ENCODE peak calls at places on chromosomes 12 and 14, in four cellular contexts. One of them, this sample, is unnamed.

GRCh38 chr14:61564623-61565091 is 130.7 kb upstream of the HIF1A start:
- DNase-seq in foreskin keratinocyte: peak
- DNase-seq in nephron progenitor cell: peak
- DNase-seq in retinal pigment epithelial cell: peak
- DNase-seq in this sample: no peak

GRCh38 chr12:111446631-111447570 is 41.2 kb downstream of the SH2B3 start:
- DNase-seq in retinal pigment epithelial cell: no peak
- DNase-seq in nephron progenitor cell: no peak
- DNase-seq in foreskin keratinocyte: no peak
- DNase-seq in this sample: peak

GRCh38 chr12:68967036-68967435 is 34.1 kb upstream of the CPM start:
- DNase-seq in foreskin keratinocyte: no peak
- DNase-seq in nephron progenitor cell: no peak
- DNase-seq in retinal pigment epithelial cell: no peak
- DNase-seq in this sample: no peak

GRCh38 chr12:121632069-121632970 is 6.0 kb downstream of the ORAI1 start:
- DNase-seq in retinal pigment epithelial cell: no peak
- DNase-seq in nephron progenitor cell: no peak
- DNase-seq in foreskin keratinocyte: no peak
- DNase-seq in this sample: no peak

GRCh38 chr12:93967454-93967853 is 180.9 kb upstream of the PLXNC1 start:
- DNase-seq in foreskin keratinocyte: no peak
- DNase-seq in retinal pigment epithelial cell: no peak
- DNase-seq in nephron progenitor cell: no peak
- DNase-seq in this sample: no peak

GRCh38 chr12:5242440-5242839 is 189.5 kb upstream of the NTF3 start:
- DNase-seq in foreskin keratinocyte: no peak
- DNase-seq in retinal pigment epithelial cell: no peak
- DNase-seq in nephron progenitor cell: no peak
- DNase-seq in this sample: no peak

GRCh38 chr12:49138587-49138986 is 7.4 kb upstream of the TUBA1B start:
- DNase-seq in nephron progenitor cell: no peak
- DNase-seq in retinal pigment epithelial cell: no peak
- DNase-seq in foreskin keratinocyte: no peak
- DNase-seq in this sample: no peak

GRCh38 chr12:128474916-128475315 is 207.9 kb downstream of the TMEM132C start:
- DNase-seq in foreskin keratinocyte: no peak
- DNase-seq in retinal pigment epithelial cell: no peak
- DNase-seq in nephron progenitor cell: no peak
- DNase-seq in this sample: no peak

GRCh38 chr14:75132374-75133086 is 5.7 kb upstream of the NEK9 start:
- DNase-seq in foreskin keratinocyte: peak
- DNase-seq in nephron progenitor cell: peak
- DNase-seq in retinal pigment epithelial cell: peak
- DNase-seq in this sample: peak

GRCh38 chr12:86658303-86658702 is 402.1 kb upstream of the MGAT4C start:
- DNase-seq in nephron progenitor cell: no peak
- DNase-seq in foreskin keratinocyte: no peak
- DNase-seq in retinal pigment epithelial cell: no peak
- DNase-seq in this sample: no peak

GRCh38 chr14:34755215-34755614 is 40.8 kb upstream of the CFL2 start:
- DNase-seq in nephron progenitor cell: no peak
- DNase-seq in retinal pigment epithelial cell: no peak
- DNase-seq in foreskin keratinocyte: no peak
- DNase-seq in this sample: no peak

GRCh38 chr12:64528616-64529015 is 76.7 kb downstream of the TBK1 start:
- DNase-seq in nephron progenitor cell: no peak
- DNase-seq in foreskin keratinocyte: no peak
- DNase-seq in retinal pigment epithelial cell: no peak
- DNase-seq in this sample: no peak

GRCh38 chr12:76782440-76782996 is 18.6 kb downstream of the ZDHHC17 start:
- DNase-seq in nephron progenitor cell: no peak
- DNase-seq in retinal pigment epithelial cell: no peak
- DNase-seq in foreskin keratinocyte: no peak
- DNase-seq in this sample: no peak

GRCh38 chr12:50949801-50950302 is 2.5 kb upstream of the HIGD1C start:
- DNase-seq in foreskin keratinocyte: no peak
- DNase-seq in nephron progenitor cell: no peak
- DNase-seq in retinal pigment epithelial cell: no peak
- DNase-seq in this sample: no peak

GRCh38 chr14:96624661-96625435 is 122.7 kb downstream of the PAPOLA start:
- DNase-seq in retinal pigment epithelial cell: no peak
- DNase-seq in foreskin keratinocyte: no peak
- DNase-seq in nephron progenitor cell: peak
- DNase-seq in this sample: no peak

GRCh38 chr12:34400986-34401658 is 378.8 kb downstream of the ALG10 start:
- DNase-seq in retinal pigment epithelial cell: no peak
- DNase-seq in foreskin keratinocyte: no peak
- DNase-seq in nephron progenitor cell: no peak
- DNase-seq in this sample: peak

GRCh38 chr12:94304566-94305061 is 155.1 kb downstream of the CEP83 start:
- DNase-seq in nephron progenitor cell: no peak
- DNase-seq in retinal pigment epithelial cell: peak
- DNase-seq in foreskin keratinocyte: no peak
- DNase-seq in this sample: no peak

GRCh38 chr14:21258194-21258888 is 10.9 kb downstream of the HNRNPC start:
- DNase-seq in nephron progenitor cell: no peak
- DNase-seq in foreskin keratinocyte: no peak
- DNase-seq in retinal pigment epithelial cell: no peak
- DNase-seq in this sample: no peak

DNA sequence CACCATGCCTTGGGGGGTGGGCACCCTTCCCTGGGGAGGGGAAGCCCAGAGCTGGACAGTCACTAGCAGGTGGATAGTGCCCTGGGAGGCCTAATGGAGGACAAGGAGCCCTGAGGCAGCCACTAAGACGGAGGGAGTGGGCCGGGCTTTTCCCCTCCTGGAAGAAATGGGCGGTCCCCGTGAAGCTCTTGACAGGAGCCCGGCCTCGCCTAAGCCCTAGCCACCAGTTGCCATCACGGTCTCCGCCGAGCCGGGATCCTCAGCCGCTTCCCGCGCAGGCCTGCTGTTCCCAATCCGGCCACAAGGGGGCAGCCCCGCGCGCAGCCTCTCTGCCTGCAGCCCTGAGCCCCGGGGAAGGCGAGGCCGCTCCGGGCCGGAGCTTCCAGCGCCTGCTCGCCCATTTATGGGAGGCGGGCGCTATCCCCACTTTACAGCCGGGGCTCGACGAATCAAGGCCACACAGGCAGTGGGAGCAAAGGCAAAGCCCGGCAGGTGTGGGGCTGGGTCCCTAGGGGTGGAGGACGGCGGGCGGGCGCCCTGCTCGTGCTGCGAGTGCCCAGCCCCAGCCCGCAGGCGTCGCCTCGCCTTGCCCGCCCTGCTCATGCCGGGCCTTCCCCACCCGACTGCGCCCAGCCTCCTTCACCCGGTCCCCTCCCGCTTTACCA is 61.5 kb downstream of the LGMN start:
- DNase-seq in nephron progenitor cell: peak
- DNase-seq in foreskin keratinocyte: no peak
- DNase-seq in retinal pigment epithelial cell: no peak
- DNase-seq in this sample: peak
- TF ChIP-seq CTCF in nephron progenitor cell: peak
- TF ChIP-seq CTCF in foreskin keratinocyte: peak
- TF ChIP-seq CTCF in retinal pigment epithelial cell: peak
- TF ChIP-seq CTCF in this sample: peak

DNA sequence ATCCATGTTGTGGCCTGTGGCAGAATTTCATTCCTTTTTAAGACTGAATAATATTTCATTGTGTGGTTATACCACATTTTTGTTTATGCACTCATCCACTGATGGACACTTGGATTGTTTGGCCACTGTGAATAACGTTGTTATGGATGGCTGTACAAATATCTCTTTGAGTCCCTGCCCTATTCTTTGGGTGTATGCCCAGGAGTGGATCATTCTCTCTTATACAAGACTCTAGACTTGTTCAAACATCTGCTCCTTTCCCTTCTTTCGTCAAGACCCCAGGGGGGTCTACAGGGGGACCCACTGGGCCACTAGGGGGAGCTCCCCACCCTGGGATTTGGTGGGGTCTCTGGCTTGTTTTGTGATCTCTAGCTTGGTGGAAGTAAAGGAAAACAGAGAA is 77.4 kb downstream of the FBXL14 start:
- DNase-seq in nephron progenitor cell: peak
- DNase-seq in retinal pigment epithelial cell: no peak
- DNase-seq in foreskin keratinocyte: peak
- DNase-seq in this sample: peak
- TF ChIP-seq CTCF in nephron progenitor cell: peak
- TF ChIP-seq CTCF in retinal pigment epithelial cell: peak
- TF ChIP-seq CTCF in foreskin keratinocyte: peak
- TF ChIP-seq CTCF in this sample: peak

DNA sequence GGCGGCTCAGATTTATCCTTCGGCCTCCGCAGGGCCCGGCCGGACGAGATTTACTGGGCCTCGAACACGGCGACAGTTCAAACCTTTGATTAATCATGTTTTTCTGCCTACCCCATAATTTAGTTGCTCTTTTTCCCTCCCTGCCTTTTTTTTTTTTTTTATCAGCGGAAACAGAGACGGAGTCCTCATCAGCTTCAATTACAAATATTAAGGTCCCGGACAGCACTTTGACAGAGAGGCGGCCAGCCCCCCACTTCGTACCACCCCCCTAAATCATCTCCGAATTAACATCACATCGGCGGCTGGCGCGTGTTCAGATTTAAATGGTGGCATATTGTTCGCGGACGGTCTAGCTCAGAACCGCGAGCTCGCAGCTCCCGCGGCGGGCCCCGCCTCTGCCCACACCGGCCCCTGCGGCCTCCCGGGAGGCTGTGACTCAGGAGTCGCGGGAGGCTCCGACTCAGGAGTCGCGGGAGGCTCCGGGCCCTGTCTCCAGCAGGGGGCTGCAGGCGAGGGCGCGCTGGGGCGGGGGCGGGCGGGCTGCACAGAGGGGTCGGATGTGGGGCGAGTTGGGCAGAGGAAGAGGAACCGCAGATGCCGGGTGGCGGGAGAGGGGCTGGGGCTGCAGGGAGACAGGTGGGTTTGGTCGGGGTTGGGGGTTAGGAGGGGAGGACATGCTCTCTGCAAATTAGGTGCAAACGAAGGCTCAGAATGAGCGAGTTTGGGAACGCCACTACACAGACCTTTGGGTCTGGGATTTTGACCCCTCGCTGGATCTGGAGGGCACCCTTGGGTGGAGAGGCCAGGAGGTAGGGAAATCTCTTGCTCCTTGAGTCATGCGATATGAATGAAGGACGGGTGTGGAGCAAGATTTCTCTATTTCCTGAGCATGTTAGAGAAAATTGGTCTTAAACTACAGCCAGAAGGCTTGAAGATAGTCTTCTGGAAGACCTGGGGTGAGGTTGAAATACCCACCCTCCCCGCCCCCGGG is 19.6 kb upstream of the ATP5MC2 start:
- DNase-seq in foreskin keratinocyte: peak
- DNase-seq in retinal pigment epithelial cell: no peak
- DNase-seq in nephron progenitor cell: peak
- DNase-seq in this sample: peak
- TF ChIP-seq CTCF in foreskin keratinocyte: peak
- TF ChIP-seq CTCF in retinal pigment epithelial cell: peak
- TF ChIP-seq CTCF in nephron progenitor cell: no peak
- TF ChIP-seq CTCF in this sample: no peak

GRCh38 chr12:101235686-101236085 is 25.6 kb upstream of the SLC5A8 start:
- DNase-seq in retinal pigment epithelial cell: no peak
- DNase-seq in foreskin keratinocyte: no peak
- DNase-seq in nephron progenitor cell: no peak
- DNase-seq in this sample: no peak
- TF ChIP-seq CTCF in retinal pigment epithelial cell: no peak
- TF ChIP-seq CTCF in foreskin keratinocyte: no peak
- TF ChIP-seq CTCF in nephron progenitor cell: no peak
- TF ChIP-seq CTCF in this sample: no peak

GRCh38 chr12:92025462-92026207 is 120.0 kb downstream of the BTG1 start:
- DNase-seq in retinal pigment epithelial cell: no peak
- DNase-seq in nephron progenitor cell: no peak
- DNase-seq in foreskin keratinocyte: no peak
- DNase-seq in this sample: no peak

GRCh38 chr12:92028039-92028709 is 117.5 kb downstream of the BTG1 start:
- DNase-seq in foreskin keratinocyte: peak
- DNase-seq in retinal pigment epithelial cell: peak
- DNase-seq in nephron progenitor cell: no peak
- DNase-seq in this sample: no peak

GRCh38 chr12:92029902-92030586 is 115.6 kb downstream of the BTG1 start:
- DNase-seq in foreskin keratinocyte: no peak
- DNase-seq in retinal pigment epithelial cell: no peak
- DNase-seq in nephron progenitor cell: no peak
- DNase-seq in this sample: no peak

GRCh38 chr12:92029136-92029535 is 116.5 kb downstream of the BTG1 start:
- DNase-seq in nephron progenitor cell: no peak
- DNase-seq in retinal pigment epithelial cell: no peak
- DNase-seq in foreskin keratinocyte: no peak
- DNase-seq in this sample: no peak

GRCh38 chr12:92027243-92027642 is 118.4 kb downstream of the BTG1 start:
- DNase-seq in nephron progenitor cell: no peak
- DNase-seq in retinal pigment epithelial cell: no peak
- DNase-seq in foreskin keratinocyte: no peak
- DNase-seq in this sample: no peak
- TF ChIP-seq CTCF in nephron progenitor cell: no peak
- TF ChIP-seq CTCF in retinal pigment epithelial cell: no peak
- TF ChIP-seq CTCF in foreskin keratinocyte: no peak
- TF ChIP-seq CTCF in this sample: no peak

GRCh38 chr14:73741876-73742519 is 27.8 kb upstream of the PNMA1 start:
- DNase-seq in foreskin keratinocyte: no peak
- DNase-seq in nephron progenitor cell: no peak
- DNase-seq in retinal pigment epithelial cell: no peak
- DNase-seq in this sample: no peak

GRCh38 chr14:73742520-73743238 is 28.5 kb upstream of the PNMA1 start:
- DNase-seq in retinal pigment epithelial cell: no peak
- DNase-seq in nephron progenitor cell: no peak
- DNase-seq in foreskin keratinocyte: no peak
- DNase-seq in this sample: no peak

GRCh38 chr14:73739899-73740685 is 25.9 kb upstream of the PNMA1 start:
- DNase-seq in nephron progenitor cell: no peak
- DNase-seq in retinal pigment epithelial cell: no peak
- DNase-seq in foreskin keratinocyte: no peak
- DNase-seq in this sample: no peak

GRCh38 chr14:73740921-73741326 is 26.7 kb upstream of the PNMA1 start:
- DNase-seq in retinal pigment epithelial cell: no peak
- DNase-seq in foreskin keratinocyte: no peak
- DNase-seq in nephron progenitor cell: peak
- DNase-seq in this sample: no peak

GRCh38 chr14:73741386-73741875 is 27.2 kb upstream of the PNMA1 start:
- DNase-seq in foreskin keratinocyte: no peak
- DNase-seq in retinal pigment epithelial cell: no peak
- DNase-seq in nephron progenitor cell: peak
- DNase-seq in this sample: peak
- TF ChIP-seq CTCF in foreskin keratinocyte: no peak
- TF ChIP-seq CTCF in retinal pigment epithelial cell: peak
- TF ChIP-seq CTCF in nephron progenitor cell: no peak
- TF ChIP-seq CTCF in this sample: no peak

GRCh38 chr14:99751539-99752485 is 41.4 kb upstream of the EML1 start:
- DNase-seq in nephron progenitor cell: no peak
- DNase-seq in foreskin keratinocyte: no peak
- DNase-seq in retinal pigment epithelial cell: no peak
- DNase-seq in this sample: no peak

GRCh38 chr14:99752486-99753121 is 40.6 kb upstream of the EML1 start:
- DNase-seq in foreskin keratinocyte: peak
- DNase-seq in retinal pigment epithelial cell: no peak
- DNase-seq in nephron progenitor cell: peak
- DNase-seq in this sample: no peak

GRCh38 chr14:99754141-99755067 is 38.8 kb upstream of the EML1 start:
- DNase-seq in retinal pigment epithelial cell: peak
- DNase-seq in foreskin keratinocyte: no peak
- DNase-seq in nephron progenitor cell: no peak
- DNase-seq in this sample: no peak

GRCh38 chr14:99755068-99755405 is 38.2 kb upstream of the EML1 start:
- DNase-seq in nephron progenitor cell: no peak
- DNase-seq in retinal pigment epithelial cell: no peak
- DNase-seq in foreskin keratinocyte: no peak
- DNase-seq in this sample: no peak

GRCh38 chr14:99753225-99754140 is 39.7 kb upstream of the EML1 start:
- DNase-seq in nephron progenitor cell: no peak
- DNase-seq in retinal pigment epithelial cell: no peak
- DNase-seq in foreskin keratinocyte: no peak
- DNase-seq in this sample: no peak
- TF ChIP-seq CTCF in nephron progenitor cell: no peak
- TF ChIP-seq CTCF in retinal pigment epithelial cell: peak
- TF ChIP-seq CTCF in foreskin keratinocyte: no peak
- TF ChIP-seq CTCF in this sample: no peak

This sample was measured in endothelial cell.